ENCODE peak calls at places on chromosome 11, in six cellular contexts. V is mucosa of descending colon; H is spleen; D is H9; A is colonic mucosa; W is CD4-positive, alpha-beta T cell. G is an unnamed sample. For H3K9me3, the result is how much of the 10 kb centered on the place peaks cover.

GRCh38 chr11:128981254-128981653 is 38.6 kb upstream of the TP53AIP1 start:
- DNase-seq in H (no peak), D (no peak), A (no peak), V (no peak), W (no peak), G (no peak)

GRCh38 chr11:126307706-126308105 is 3.8 kb downstream of the DCPS start:
- DNase-seq in D (peak), V (no peak), H (no peak), A (no peak), W (no peak), G (peak)

GRCh38 chr11:122910775-122911174 is 28.2 kb downstream of the JHY start:
- DNase-seq in W (no peak), A (no peak), D (no peak), V (no peak), H (no peak), G (no peak)

GRCh38 chr11:1877211-1878133 is 14.2 kb downstream of the PRR33 start:
- DNase-seq in V (peak), W (no peak), H (peak), D (no peak), A (peak), G (peak)

GRCh38 chr11:72378704-72379383 is 55.5 kb downstream of the CLPB start:
- DNase-seq in W (no peak), H (no peak), D (no peak), V (no peak), A (peak), G (peak)

GRCh38 chr11:47328449-47329390 is 23.8 kb downstream of the MYBPC3 start:
- DNase-seq in H (peak), W (no peak), V (no peak), A (no peak), D (no peak), G (peak)

GRCh38 chr11:104668797-104669463 is 229.3 kb downstream of the CASP12 start:
- DNase-seq in A (no peak), W (no peak), H (no peak), V (no peak), D (no peak), G (no peak)

GRCh38 chr11:48013269-48013901 is 33.0 kb downstream of the PTPRJ start:
- DNase-seq in D (no peak), A (peak), W (peak), H (peak), V (peak), G (peak)

GRCh38 chr11:109695696-109696095 is 273.7 kb downstream of the C11orf87 start:
- DNase-seq in V (no peak), A (no peak), H (no peak), W (no peak), D (no peak), G (peak)

GRCh38 chr11:113474362-113475159 is 637 bp downstream of the DRD2 start:
- DNase-seq in A (peak), V (no peak), H (no peak), W (peak), D (peak), G (peak)
- H3K9me3 ChIP-seq in A (under half), V (under half), H (under half), W (under half), D (under half), G (under half)

GRCh38 chr11:134580635-134581025 is 168.6 kb upstream of the B3GAT1 start:
- DNase-seq in H (no peak), W (no peak), A (no peak), V (no peak), D (no peak), G (no peak)
- H3K9me3 ChIP-seq in H (under half), W (under half), A (under half), V (under half), D (under half), G (under half)

DNA sequence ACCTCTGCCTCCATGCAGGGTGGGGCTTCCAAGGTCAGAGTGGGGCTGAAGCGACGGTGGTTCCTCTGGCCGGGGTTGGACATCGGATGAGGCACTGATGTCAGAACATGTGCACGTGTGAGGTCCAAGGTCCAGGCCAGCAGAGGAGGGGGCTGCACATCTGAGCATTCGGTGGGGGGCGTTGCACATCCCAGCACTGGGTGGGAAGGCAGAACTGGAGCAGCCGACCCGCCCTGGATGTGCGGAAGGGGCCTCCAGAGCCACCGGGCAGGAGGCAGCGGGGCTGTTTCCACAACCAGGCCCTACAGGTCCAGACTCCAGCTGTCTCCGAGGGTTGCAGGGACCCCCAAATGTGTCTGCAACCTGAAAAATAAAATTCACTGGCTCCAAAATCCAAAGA is 271.0 kb downstream of the CTTN start:
- DNase-seq in A (no peak), H (no peak), D (no peak), V (no peak), W (no peak), G (peak)
- H3K9me3 ChIP-seq in A (under half), H (under half), D (under half), V (under half), W (under half), G (under half)

GRCh38 chr11:58688779-58689503 is 42.8 kb downstream of the GLYAT start:
- DNase-seq in V (no peak), H (no peak), W (no peak), A (no peak), D (no peak), G (no peak)
- H3K9me3 ChIP-seq in V (under half), H (under half), W (under half), A (under half), D (under half), G (under half)

GRCh38 chr11:50070389-50070788 is 37.7 kb downstream of the OR4C45 start:
- DNase-seq in A (no peak), H (no peak), D (no peak), V (no peak), W (no peak), G (no peak)
- H3K9me3 ChIP-seq in A (under half), H (under half), D (half or more), V (under half), W (under half), G (under half)

DNA sequence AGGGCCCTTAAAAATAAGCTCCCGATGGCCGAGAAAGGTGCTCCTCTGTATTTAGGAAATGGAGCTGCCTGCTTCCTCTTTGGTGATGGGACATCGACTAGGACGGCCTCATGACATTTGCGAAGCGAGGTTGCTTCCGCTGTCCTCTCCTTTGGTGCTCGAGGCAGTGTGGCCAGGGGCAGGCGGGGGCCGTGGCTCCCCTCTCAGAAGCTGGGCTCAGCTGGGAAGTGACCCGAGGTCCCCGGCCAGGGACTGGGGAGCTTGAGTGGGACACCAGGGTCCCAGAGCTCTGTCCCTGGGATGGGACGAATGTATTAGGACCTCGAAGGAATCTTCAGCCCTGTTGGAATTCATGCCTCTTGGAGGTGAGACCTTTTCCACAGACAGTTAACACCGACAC is 151.1 kb downstream of the CTTN start:
- DNase-seq in D (no peak), H (peak), V (peak), A (no peak), W (no peak), G (peak)
- H3K9me3 ChIP-seq in D (under half), H (under half), V (under half), A (under half), W (under half), G (under half)

GRCh38 chr11:76776472-76776871 is 6.7 kb upstream of the TSKU start:
- DNase-seq in D (no peak), V (no peak), W (no peak), H (no peak), A (no peak), G (no peak)
- H3K9me3 ChIP-seq in D (under half), V (under half), W (under half), H (under half), A (under half), G (under half)